ENCODE peak calls at places on chromosomes 2 and 18, in five cellular contexts. P is H1, H is K562, Q is HepG2, L is GM12878. E is an unnamed sample.

GRCh38 chr2:46163804-46164569 is 133.2 kb upstream of the EPAS1 start:
- DNase-seq in P (no peak), H (no peak), Q (no peak), L (no peak), E (no peak)

GRCh38 chr2:226794077-226794670 is 5.4 kb downstream of the IRS1 start:
- DNase-seq in P (no peak), H (no peak), Q (no peak), L (no peak), E (no peak)

GRCh38 chr18:12264854-12265253 is 10.7 kb downstream of the CIDEA start:
- DNase-seq in P (no peak), H (no peak), Q (no peak), L (no peak), E (no peak)

GRCh38 chr18:9985641-9986040 is 71.8 kb downstream of the VAPA start:
- DNase-seq in P (no peak), H (no peak), Q (no peak), L (no peak), E (no peak)

GRCh38 chr2:221965806-221966205 is 333.0 kb downstream of the PAX3 start:
- DNase-seq in P (no peak), H (no peak), Q (no peak), L (no peak), E (peak; percentile 12)

GRCh38 chr2:13522917-13523821 is 806.4 kb downstream of the TRIB2 start:
- DNase-seq in P (no peak), H (no peak), Q (no peak), L (peak; percentile 88), E (peak; percentile 17)

GRCh38 chr18:79133724-79134123 is 64.5 kb downstream of the ATP9B start:
- DNase-seq in P (no peak), H (no peak), Q (no peak), L (no peak), E (no peak)

GRCh38 chr2:88471083-88471942 is 18.8 kb upstream of the FOXI3 start:
- DNase-seq in P (no peak), H (no peak), Q (no peak), L (no peak), E (peak; percentile 45)

GRCh38 chr2:82790277-82791021 is 1668.6 kb downstream of the SUCLG1 start:
- DNase-seq in P (no peak), H (no peak), Q (peak; percentile 7), L (no peak), E (no peak)

GRCh38 chr2:180478883-180479282 is 471.8 kb upstream of the CWC22 start:
- DNase-seq in P (no peak), H (no peak), Q (no peak), L (no peak), E (no peak)

GRCh38 chr18:27695509-27695908 is 481.4 kb downstream of the CDH2 start:
- DNase-seq in P (no peak), H (no peak), Q (no peak), L (no peak), E (no peak)

GRCh38 chr2:11891028-11891427 is 144.6 kb downstream of the LPIN1 start:
- DNase-seq in P (no peak), H (no peak), Q (no peak), L (no peak), E (no peak)

GRCh38 chr18:2854871-2855270 is 8.1 kb downstream of the EMILIN2 start:
- DNase-seq in P (no peak), H (no peak), Q (no peak), L (no peak), E (no peak)

GRCh38 chr2:226802573-226802972 is 3.0 kb upstream of the IRS1 start:
- DNase-seq in P (no peak), H (peak; percentile 24), Q (peak; percentile 86), L (no peak), E (peak; percentile 79)

GRCh38 chr2:69744456-69744855 is 2.5 kb downstream of the ANXA4 start:
- DNase-seq in P (no peak), H (no peak), Q (no peak), L (no peak), E (no peak)

GRCh38 chr2:218993345-218994315 is at the start of gene CRYBA2:
- DNase-seq in P (peak; percentile 64), H (peak; percentile 44), Q (no peak), L (no peak), E (peak; percentile 59)

GRCh38 chr2:187890690-187891089 is 336.5 kb upstream of the TFPI start:
- DNase-seq in P (no peak), H (no peak), Q (no peak), L (no peak), E (peak; percentile 59)

GRCh38 chr2:28544405-28544914 is 48.6 kb downstream of the PLB1 start:
- DNase-seq in P (no peak), H (peak; percentile 24), Q (peak; percentile 92), L (no peak), E (no peak)

GRCh38 chr2:149027602-149028250 is 10.8 kb upstream of the LYPD6B start:
- DNase-seq in P (peak; percentile 47), H (no peak), Q (no peak), L (no peak), E (peak; percentile 55)

GRCh38 chr2:20514596-20515269 is 67.9 kb downstream of the RHOB start:
- DNase-seq in P (no peak), H (no peak), Q (no peak), L (no peak), E (peak; percentile 22)

GRCh38 chr18:57542801-57543427 is 43.6 kb downstream of the FECH start:
- DNase-seq in P (no peak), H (no peak), Q (no peak), L (no peak), E (no peak)

GRCh38 chr18:70197042-70197441 is 8.4 kb downstream of the RTTN start:
- DNase-seq in P (no peak), H (no peak), Q (no peak), L (no peak), E (no peak)

GRCh38 chr2:73703675-73704074 is 33.5 kb downstream of the TPRKB start:
- DNase-seq in P (no peak), H (no peak), Q (no peak), L (no peak), E (no peak)

DNA sequence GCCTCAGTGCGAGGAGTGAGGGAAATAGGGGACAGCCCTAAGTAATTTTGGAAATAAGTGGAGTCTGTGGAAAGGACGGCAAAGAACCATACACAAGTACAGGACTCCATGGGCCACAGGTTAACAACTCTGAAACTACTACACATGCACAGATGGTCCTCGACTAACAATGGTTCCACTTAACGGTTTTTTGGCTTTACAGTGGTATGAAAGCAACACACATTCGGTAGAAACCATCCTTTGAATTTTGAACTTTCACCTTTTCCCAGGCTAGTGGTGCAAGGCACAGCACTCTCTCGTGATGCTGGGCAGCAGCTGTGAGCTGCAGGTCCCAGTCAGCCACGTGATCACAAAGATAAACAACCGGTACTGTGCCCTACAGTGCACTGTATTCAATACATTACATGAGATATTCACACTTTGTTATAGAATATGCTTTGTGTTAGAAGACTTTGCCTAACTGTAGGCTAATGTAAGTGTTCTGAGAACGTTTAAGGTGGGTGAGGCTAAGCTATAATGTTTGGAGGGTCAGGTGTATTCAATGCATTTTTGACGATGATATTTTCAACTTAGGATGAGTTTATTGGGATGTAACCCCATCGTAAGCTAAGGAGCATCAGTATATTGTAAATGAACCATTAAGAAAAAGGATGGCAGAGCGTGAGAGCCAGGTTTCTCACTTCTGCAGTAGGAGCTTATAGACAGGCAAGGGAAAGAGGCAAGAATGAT is 44.6 kb downstream of the TBC1D8 start:
- DNase-seq in P (no peak), H (no peak), Q (peak; percentile 94), L (no peak), E (no peak)
- H3K4me1 ChIP-seq in P (peaks cover 7% of the 10 kb centered on the region), H (no peaks in the 10 kb centered on the region), Q (peaks cover 80% of the 10 kb centered on the region), L (no peaks in the 10 kb centered on the region), E (peaks cover 41% of the 10 kb centered on the region)

GRCh38 chr2:946073-947005 is 4.3 kb upstream of the SNTG2 start:
- DNase-seq in P (peak; percentile 36), H (no peak), Q (no peak), L (peak; percentile 12), E (no peak)

GRCh38 chr2:950627-950992 is at the start of gene SNTG2:
- DNase-seq in P (peak; percentile 86), H (peak; percentile 88), Q (no peak), L (no peak), E (peak; percentile 62)

GRCh38 chr2:949894-950626 is 589 bp upstream of the SNTG2 start:
- DNase-seq in P (peak; percentile 74), H (no peak), Q (no peak), L (no peak), E (peak; percentile 77)

GRCh38 chr2:951224-952006 is 766 bp downstream of the SNTG2 start:
- DNase-seq in P (no peak), H (no peak), Q (no peak), L (no peak), E (peak; percentile 72)

DNA sequence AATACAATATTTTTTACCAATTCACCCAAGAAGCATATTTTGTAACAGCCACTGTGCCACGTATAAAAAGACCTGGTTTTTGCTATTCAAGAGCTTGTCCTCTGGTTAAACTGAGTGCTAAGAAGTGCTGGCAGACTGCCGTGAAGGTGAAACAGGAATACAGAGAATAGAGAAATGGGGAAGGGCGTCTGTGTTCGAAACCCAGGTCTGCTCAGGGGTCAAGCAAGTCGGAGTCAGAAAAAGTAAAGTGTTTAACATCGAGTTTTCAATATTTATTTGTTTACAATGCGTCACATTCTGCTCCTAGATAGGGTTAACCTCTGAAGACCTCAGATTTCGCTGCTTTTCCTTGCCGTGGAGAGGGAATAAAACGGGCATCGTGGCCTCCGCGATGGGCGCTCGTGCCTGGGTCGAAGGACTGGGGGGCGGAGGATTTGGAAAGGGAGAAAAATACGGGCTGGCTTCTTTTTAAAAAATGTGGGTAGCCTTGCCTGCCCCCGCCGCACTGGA is 1.2 kb upstream of the SNTG2 start:
- DNase-seq in P (no peak), H (no peak), Q (no peak), L (no peak), E (peak; percentile 42)
- TF ChIP-seq EZH2 in P (peak; percentile 18), H (no peak), Q (no peak), L (no peak), E (no peak)

GRCh38 chr2:240454031-240454901 is 18.8 kb downstream of the GPC1 start:
- DNase-seq in P (no peak), H (no peak), Q (no peak), L (no peak), E (no peak)

GRCh38 chr2:240453461-240454030 is 18.1 kb downstream of the GPC1 start:
- DNase-seq in P (no peak), H (peak; percentile 28), Q (no peak), L (no peak), E (peak; percentile 48)

GRCh38 chr2:240455719-240456606 is 20.5 kb downstream of the GPC1 start:
- DNase-seq in P (peak; percentile 68), H (no peak), Q (no peak), L (no peak), E (peak; percentile 52)

GRCh38 chr2:240456607-240457222 is 21.3 kb downstream of the GPC1 start:
- DNase-seq in P (no peak), H (no peak), Q (no peak), L (no peak), E (no peak)

DNA sequence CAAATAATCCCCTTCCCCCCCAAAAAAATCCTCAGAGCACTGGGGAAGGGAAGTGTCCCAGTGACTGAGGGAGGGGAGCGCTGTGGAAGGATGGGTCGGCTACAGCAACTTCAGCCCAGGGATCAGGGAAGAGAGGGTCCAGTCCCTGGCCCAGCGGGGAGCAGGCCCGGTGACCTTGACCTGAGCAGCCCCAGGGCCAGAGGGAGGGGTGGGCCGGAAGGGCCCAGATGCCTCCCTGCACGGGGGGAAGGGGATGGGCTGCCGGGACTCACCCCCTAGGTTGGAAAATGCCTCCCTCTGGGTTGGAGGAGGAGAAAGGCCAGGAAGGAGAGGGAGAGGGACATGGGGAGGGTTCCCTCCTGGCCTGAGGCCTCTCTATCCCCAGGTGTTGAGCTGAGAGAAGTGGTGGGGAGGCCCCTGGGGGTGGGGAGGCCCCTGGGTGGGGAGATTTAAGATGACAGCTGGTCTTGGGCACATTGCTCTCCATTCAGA is 19.8 kb downstream of the GPC1 start:
- DNase-seq in P (no peak), H (no peak), Q (no peak), L (no peak), E (no peak)
- TF ChIP-seq CREB1 in P (no peak), H (no peak), Q (no peak), L (no peak), E (no peak)

GRCh38 chr2:205726506-205726905 is 44.2 kb downstream of the NRP2 start:
- DNase-seq in P (no peak), H (no peak), Q (peak; percentile 31), L (no peak), E (no peak)
- H3K4me1 ChIP-seq in P (peaks cover 25% of the 10 kb centered on the region), H (no peaks in the 10 kb centered on the region), Q (peaks cover 32% of the 10 kb centered on the region), L (peaks cover 14% of the 10 kb centered on the region), E (peaks cover 28% of the 10 kb centered on the region)